ENCODE peak calls at places on chromosomes 6 and 20, in eight cellular contexts. B is PC-3; X is stimulated activated CD4-positive, alpha-beta T cell treated with anti-CD3 and anti-CD28 coated beads, Interleukin-15, amount 100 ng/mL, for 1 hour; V is effector memory CD4-positive, alpha-beta T cell; Z is NCI-H2029; F is astrocyte of the spinal cord; O is NCI-H774; P is EH. I is an unnamed sample.

GRCh38 chr20:59735917-59736316 is 131.6 kb downstream of the PHACTR3 start:
- DNase-seq in V (no peak), F (no peak), B (no peak), O (peak; percentile 95), Z (no peak), P (no peak), X (no peak), I (no peak)

GRCh38 chr6:161001421-161001820 is 9.9 kb downstream of the MAP3K4 start:
- DNase-seq in X (no peak), B (no peak), V (no peak), F (no peak), O (peak; percentile 75), Z (peak; percentile 79), P (no peak), I (no peak)

GRCh38 chr20:58976095-58976730 is 4.8 kb upstream of the NELFCD start:
- DNase-seq in P (no peak), O (no peak), B (no peak), V (no peak), X (no peak), Z (no peak), F (no peak), I (no peak)

GRCh38 chr6:35015996-35016395 is 125.1 kb downstream of the TCP11 start:
- DNase-seq in P (peak; percentile 24), O (no peak), B (no peak), V (no peak), F (peak; percentile 23), X (no peak), Z (no peak), I (no peak)

GRCh38 chr20:22762576-22763256 is 178.3 kb upstream of the FOXA2 start:
- DNase-seq in Z (no peak), X (no peak), B (no peak), P (no peak), O (no peak), F (no peak), V (no peak), I (no peak)

GRCh38 chr6:151032034-151032433 is 166.5 kb downstream of the MTHFD1L start:
- DNase-seq in B (no peak), V (no peak), Z (no peak), P (no peak), O (no peak), F (no peak), X (no peak), I (no peak)

GRCh38 chr6:129677634-129678325 is 32.2 kb downstream of the ARHGAP18 start:
- DNase-seq in Z (no peak), B (peak; percentile 51), F (peak; percentile 41), O (no peak), V (no peak), P (no peak), X (no peak), I (no peak)

GRCh38 chr20:38880952-38881735 is 45.1 kb upstream of the FAM83D start:
- DNase-seq in F (no peak), X (no peak), P (peak; percentile 3), Z (no peak), O (no peak), B (no peak), V (no peak), I (no peak)

GRCh38 chr20:32609993-32610896 is 25.1 kb upstream of the NOL4L start:
- DNase-seq in P (no peak), B (no peak), F (no peak), X (no peak), Z (no peak), O (peak; percentile 12), V (no peak), I (no peak)

GRCh38 chr6:145175470-145175869 is 559.9 kb downstream of the EPM2A start:
- DNase-seq in F (no peak), O (no peak), B (no peak), X (no peak), Z (no peak), P (no peak), V (no peak), I (no peak)

GRCh38 chr20:43925215-43925614 is 10.6 kb downstream of the TOX2 start:
- DNase-seq in Z (no peak), V (no peak), X (peak; percentile 50), P (peak; percentile 34), B (no peak), F (no peak), O (no peak), I (peak; percentile 17)

GRCh38 chr6:121856296-121856695 is 420.9 kb downstream of the GJA1 start:
- DNase-seq in P (peak; percentile 87), Z (no peak), O (no peak), B (no peak), X (no peak), F (peak; percentile 46), V (no peak), I (no peak)

GRCh38 chr6:149474108-149474935 is 10.5 kb downstream of the ZC3H12D start:
- DNase-seq in Z (no peak), B (no peak), F (no peak), X (no peak), P (no peak), O (no peak), V (no peak), I (no peak)

GRCh38 chr6:30887901-30888300 is 3.6 kb downstream of the DDR1 start:
- DNase-seq in P (peak; percentile 91), F (no peak), Z (no peak), V (no peak), B (no peak), O (no peak), X (no peak), I (no peak)

GRCh38 chr6:46353450-46353998 is 137.7 kb downstream of the RCAN2 start:
- DNase-seq in P (no peak), X (no peak), F (no peak), O (no peak), V (no peak), B (no peak), Z (no peak), I (no peak)

GRCh38 chr20:57957397-57958049 is 247.7 kb upstream of the PMEPA1 start:
- DNase-seq in P (peak; percentile 95), Z (no peak), B (no peak), X (no peak), V (no peak), O (no peak), F (peak; percentile 24), I (no peak)

GRCh38 chr6:26065952-26066380 is 21.3 kb upstream of the HFE start:
- DNase-seq in X (no peak), V (no peak), P (peak; percentile 86), O (peak; percentile 74), F (peak; percentile 80), B (peak; percentile 91), Z (peak; percentile 81), I (no peak)

GRCh38 chr6:137536104-137536773 is 42.0 kb upstream of the OLIG3 start:
- DNase-seq in V (no peak), F (no peak), B (no peak), Z (no peak), O (no peak), P (no peak), X (no peak), I (no peak)

GRCh38 chr6:109036588-109037320 is 57.9 kb downstream of the SESN1 start:
- DNase-seq in P (no peak), B (no peak), F (no peak), Z (no peak), X (no peak), V (no peak), O (no peak), I (no peak)

GRCh38 chr6:54515013-54515412 is 206.8 kb downstream of the TINAG start:
- DNase-seq in Z (no peak), X (no peak), O (no peak), P (no peak), V (no peak), F (peak; percentile 3), B (peak; percentile 69), I (no peak)

GRCh38 chr6:149247385-149247763 is 70.1 kb upstream of the TAB2 start:
- DNase-seq in F (no peak), V (no peak), B (no peak), X (no peak), O (no peak), Z (no peak), P (no peak), I (no peak)

GRCh38 chr6:28789553-28790083 is 134.2 kb downstream of the TRIM27 start:
- DNase-seq in V (no peak), O (peak; percentile 12), F (peak; percentile 67), P (peak; percentile 74), Z (no peak), X (no peak), B (peak; percentile 85), I (no peak)

GRCh38 chr6:131122516-131122915 is 12.8 kb upstream of the AKAP7 start:
- DNase-seq in O (no peak), P (no peak), F (no peak), Z (no peak), B (no peak), V (no peak), X (no peak), I (no peak)

GRCh38 chr6:126094411-126094810 is 108.1 kb downstream of the TRMT11 start:
- DNase-seq in Z (no peak), B (no peak), X (no peak), O (no peak), V (no peak), P (no peak), F (no peak), I (no peak)

GRCh38 chr6:73612611-73613010 is 41.2 kb downstream of the SLC17A5 start:
- DNase-seq in F (no peak), P (no peak), V (no peak), O (no peak), B (no peak), Z (no peak), X (no peak), I (no peak)

GRCh38 chr6:63441266-63441956 is 121.6 kb upstream of the LGSN start:
- DNase-seq in Z (peak; percentile 16), F (no peak), B (no peak), P (no peak), X (no peak), V (no peak), O (peak; percentile 88), I (no peak)

GRCh38 chr20:3987296-3987695 is 28.1 kb downstream of the RNF24 start:
- DNase-seq in B (no peak), X (no peak), V (no peak), P (no peak), Z (no peak), F (no peak), O (no peak), I (no peak)

GRCh38 chr6:1871936-1872335 is 262.2 kb downstream of the FOXC1 start:
- DNase-seq in V (no peak), F (no peak), Z (no peak), P (no peak), X (no peak), O (no peak), B (no peak), I (no peak)

GRCh38 chr6:26243742-26244141 is 121.3 kb upstream of the BTN3A2 start:
- DNase-seq in O (no peak), Z (peak; percentile 98), F (no peak), B (peak; percentile 26), V (no peak), X (no peak), P (no peak), I (no peak)

I was measured in activated CD8-positive, alpha-beta memory T cell treated with anti-CD3 and anti-CD28 coated beads for 1 hour.